ENCODE peak calls at places on chromosome 15, in five cellular contexts. One of them, this sample, is unnamed.

GRCh38 chr15:49742381-49742780 is 121.5 kb downstream of the DTWD1 start:
- DNase-seq in ovary: no peak
- DNase-seq in testis: no peak
- DNase-seq in HepG2: no peak
- DNase-seq in Peyer's patch: no peak
- DNase-seq in this sample: no peak

GRCh38 chr15:94252906-94253305 is 21.5 kb downstream of the MCTP2 start:
- DNase-seq in HepG2: no peak
- DNase-seq in testis: no peak
- DNase-seq in Peyer's patch: no peak
- DNase-seq in ovary: no peak
- DNase-seq in this sample: no peak

GRCh38 chr15:71716990-71717389 is 93.4 kb upstream of the NR2E3 start:
- DNase-seq in HepG2: no peak
- DNase-seq in testis: no peak
- DNase-seq in Peyer's patch: no peak
- DNase-seq in ovary: no peak
- DNase-seq in this sample: no peak

GRCh38 chr15:88563638-88564037 is 17.2 kb upstream of the DET1 start:
- DNase-seq in Peyer's patch: no peak
- DNase-seq in ovary: no peak
- DNase-seq in testis: no peak
- DNase-seq in HepG2: no peak
- DNase-seq in this sample: no peak

GRCh38 chr15:50256188-50257041 is 9.1 kb downstream of the HDC start:
- DNase-seq in ovary: no peak
- DNase-seq in HepG2: no peak
- DNase-seq in Peyer's patch: no peak
- DNase-seq in testis: no peak
- DNase-seq in this sample: no peak

GRCh38 chr15:70165811-70166284 is 68.1 kb upstream of the TLE3 start:
- DNase-seq in testis: no peak
- DNase-seq in HepG2: no peak
- DNase-seq in Peyer's patch: no peak
- DNase-seq in ovary: peak; percentile 46
- DNase-seq in this sample: peak; percentile 91

GRCh38 chr15:90519688-90520087 is 10.0 kb upstream of the CRTC3 start:
- DNase-seq in ovary: no peak
- DNase-seq in testis: no peak
- DNase-seq in HepG2: no peak
- DNase-seq in Peyer's patch: no peak
- DNase-seq in this sample: no peak

GRCh38 chr15:50135123-50135541 is 16.1 kb upstream of the ATP8B4 start:
- DNase-seq in HepG2: no peak
- DNase-seq in testis: no peak
- DNase-seq in Peyer's patch: no peak
- DNase-seq in ovary: no peak
- DNase-seq in this sample: no peak

GRCh38 chr15:31398677-31399260 is 72.1 kb downstream of the KLF13 start:
- DNase-seq in ovary: no peak
- DNase-seq in HepG2: peak; percentile 24
- DNase-seq in Peyer's patch: no peak
- DNase-seq in testis: no peak
- DNase-seq in this sample: no peak

GRCh38 chr15:68512578-68512977 is 66.2 kb upstream of the CORO2B start:
- DNase-seq in testis: no peak
- DNase-seq in Peyer's patch: no peak
- DNase-seq in ovary: no peak
- DNase-seq in HepG2: no peak
- DNase-seq in this sample: no peak

GRCh38 chr15:73414876-73415275 is 28.1 kb upstream of the REC114 start:
- DNase-seq in Peyer's patch: no peak
- DNase-seq in HepG2: no peak
- DNase-seq in testis: no peak
- DNase-seq in ovary: no peak
- DNase-seq in this sample: no peak

GRCh38 chr15:36483409-36483808 is 96.0 kb upstream of the CDIN1 start:
- DNase-seq in HepG2: no peak
- DNase-seq in ovary: no peak
- DNase-seq in testis: no peak
- DNase-seq in Peyer's patch: no peak
- DNase-seq in this sample: no peak

GRCh38 chr15:90300988-90301715 is 35.7 kb downstream of the NGRN start:
- DNase-seq in ovary: peak; percentile 55
- DNase-seq in HepG2: peak; percentile 58
- DNase-seq in Peyer's patch: peak; percentile 42
- DNase-seq in testis: peak; percentile 80
- DNase-seq in this sample: peak; percentile 74

GRCh38 chr15:22902046-22902445 is 63.6 kb downstream of the NIPA2 start:
- DNase-seq in ovary: no peak
- DNase-seq in HepG2: no peak
- DNase-seq in Peyer's patch: no peak
- DNase-seq in testis: no peak
- DNase-seq in this sample: no peak

GRCh38 chr15:85296615-85297402 is 83.6 kb upstream of the AKAP13 start:
- DNase-seq in HepG2: peak; percentile 75
- DNase-seq in Peyer's patch: peak; percentile 77
- DNase-seq in ovary: peak; percentile 68
- DNase-seq in testis: peak; percentile 83
- DNase-seq in this sample: peak; percentile 68

GRCh38 chr15:38072507-38073277 is 138.3 kb downstream of the TMCO5A start:
- DNase-seq in testis: peak; percentile 78
- DNase-seq in ovary: peak; percentile 67
- DNase-seq in Peyer's patch: peak; percentile 25
- DNase-seq in HepG2: peak; percentile 75
- DNase-seq in this sample: peak; percentile 67
- TF ChIP-seq POLR2A in testis: no peak
- TF ChIP-seq POLR2A in ovary: no peak
- TF ChIP-seq POLR2A in Peyer's patch: no peak
- TF ChIP-seq POLR2A in HepG2: peak; percentile 47
- TF ChIP-seq POLR2A in this sample: no peak

GRCh38 chr15:98855067-98855814 is 152.4 kb downstream of the PGPEP1L start:
- DNase-seq in HepG2: no peak
- DNase-seq in ovary: no peak
- DNase-seq in Peyer's patch: no peak
- DNase-seq in testis: no peak
- DNase-seq in this sample: no peak
- TF ChIP-seq CTCF in HepG2: no peak
- TF ChIP-seq CTCF in ovary: no peak
- TF ChIP-seq CTCF in Peyer's patch: no peak
- TF ChIP-seq CTCF in testis: no peak
- TF ChIP-seq CTCF in this sample: no peak

GRCh38 chr15:74543043-74543422 is 2.0 kb downstream of the ARID3B start:
- DNase-seq in ovary: no peak
- DNase-seq in testis: no peak
- DNase-seq in HepG2: no peak
- DNase-seq in Peyer's patch: no peak
- DNase-seq in this sample: no peak

GRCh38 chr15:74543583-74543982 is 2.6 kb downstream of the ARID3B start:
- DNase-seq in Peyer's patch: no peak
- DNase-seq in HepG2: no peak
- DNase-seq in ovary: no peak
- DNase-seq in testis: no peak
- DNase-seq in this sample: no peak

GRCh38 chr15:74542192-74543042 is 1.4 kb downstream of the ARID3B start:
- DNase-seq in testis: no peak
- DNase-seq in Peyer's patch: no peak
- DNase-seq in ovary: no peak
- DNase-seq in HepG2: no peak
- DNase-seq in this sample: no peak

GRCh38 chr15:74545776-74546656 is 5.0 kb downstream of the ARID3B start:
- DNase-seq in HepG2: peak; percentile 93
- DNase-seq in testis: peak; percentile 98
- DNase-seq in ovary: peak; percentile 99
- DNase-seq in Peyer's patch: peak; percentile 78
- DNase-seq in this sample: peak; percentile 99

GRCh38 chr15:74545061-74545460 is 4.0 kb downstream of the ARID3B start:
- DNase-seq in testis: no peak
- DNase-seq in ovary: no peak
- DNase-seq in Peyer's patch: no peak
- DNase-seq in HepG2: no peak
- DNase-seq in this sample: no peak
- H3K4me1 ChIP-seq in testis: peaks cover 24% of the 10 kb centered on the region
- H3K4me1 ChIP-seq in ovary: peaks cover 6% of the 10 kb centered on the region
- H3K4me1 ChIP-seq in Peyer's patch: peaks cover 6% of the 10 kb centered on the region
- H3K4me1 ChIP-seq in HepG2: peaks cover 37% of the 10 kb centered on the region
- H3K4me1 ChIP-seq in this sample: peaks cover 15% of the 10 kb centered on the region

DNA sequence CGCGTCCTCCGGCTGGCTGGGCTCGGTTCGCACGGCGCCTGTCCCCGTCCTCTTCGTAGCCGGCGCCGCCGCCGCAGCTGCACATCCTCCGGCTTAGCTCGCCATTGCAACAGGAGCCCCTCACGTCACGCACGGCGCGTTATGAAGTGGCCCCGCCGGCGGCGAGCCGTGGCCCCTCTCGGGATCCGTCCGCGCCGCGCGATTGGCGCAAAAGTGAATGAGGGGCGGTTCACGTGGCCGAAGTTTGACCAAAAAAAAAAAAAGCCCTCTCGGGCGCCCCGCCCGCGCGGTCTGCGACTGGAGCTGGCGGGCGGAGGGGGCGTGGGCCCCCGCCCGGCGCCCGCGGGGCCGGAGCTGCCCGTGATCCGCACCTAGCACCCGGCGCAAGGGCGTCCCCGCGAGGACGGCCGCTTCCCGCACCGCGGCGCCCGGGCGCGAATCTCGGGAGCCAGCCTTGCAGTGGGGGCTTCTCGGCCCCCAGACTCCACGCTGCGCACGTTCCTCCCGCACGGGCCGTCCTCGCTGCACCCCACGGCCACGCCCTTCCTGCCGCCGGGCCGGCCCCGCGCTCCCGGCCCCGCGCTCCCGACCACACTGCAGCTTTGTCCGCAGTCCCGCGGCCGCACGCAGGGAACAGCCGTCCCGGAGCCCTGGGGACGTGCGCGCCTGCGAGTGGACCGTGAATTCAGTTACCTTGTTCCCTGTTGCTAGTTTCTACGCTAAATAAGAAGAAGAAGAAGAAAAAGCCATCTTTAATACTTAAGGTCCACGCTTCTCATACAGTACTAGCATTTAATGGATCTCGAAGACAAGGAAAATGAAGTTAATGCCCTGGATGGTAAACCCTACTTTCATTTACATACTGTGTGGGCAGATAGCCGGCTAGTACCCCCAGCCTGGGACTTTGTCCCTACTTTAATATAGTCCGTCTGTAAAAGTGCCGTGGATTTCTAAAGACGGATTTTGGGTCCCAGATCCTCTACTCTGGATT is at the start of gene CHSY1:
- DNase-seq in testis: peak; percentile 95
- DNase-seq in ovary: peak; percentile 96
- DNase-seq in Peyer's patch: peak; percentile 89
- DNase-seq in HepG2: peak; percentile 67
- DNase-seq in this sample: peak; percentile 88
- TF ChIP-seq POLR2A in testis: peak; percentile 66
- TF ChIP-seq POLR2A in ovary: peak; percentile 97
- TF ChIP-seq POLR2A in Peyer's patch: peak; percentile 67
- TF ChIP-seq POLR2A in HepG2: peak; percentile 35
- TF ChIP-seq POLR2A in this sample: peak; percentile 68

DNA sequence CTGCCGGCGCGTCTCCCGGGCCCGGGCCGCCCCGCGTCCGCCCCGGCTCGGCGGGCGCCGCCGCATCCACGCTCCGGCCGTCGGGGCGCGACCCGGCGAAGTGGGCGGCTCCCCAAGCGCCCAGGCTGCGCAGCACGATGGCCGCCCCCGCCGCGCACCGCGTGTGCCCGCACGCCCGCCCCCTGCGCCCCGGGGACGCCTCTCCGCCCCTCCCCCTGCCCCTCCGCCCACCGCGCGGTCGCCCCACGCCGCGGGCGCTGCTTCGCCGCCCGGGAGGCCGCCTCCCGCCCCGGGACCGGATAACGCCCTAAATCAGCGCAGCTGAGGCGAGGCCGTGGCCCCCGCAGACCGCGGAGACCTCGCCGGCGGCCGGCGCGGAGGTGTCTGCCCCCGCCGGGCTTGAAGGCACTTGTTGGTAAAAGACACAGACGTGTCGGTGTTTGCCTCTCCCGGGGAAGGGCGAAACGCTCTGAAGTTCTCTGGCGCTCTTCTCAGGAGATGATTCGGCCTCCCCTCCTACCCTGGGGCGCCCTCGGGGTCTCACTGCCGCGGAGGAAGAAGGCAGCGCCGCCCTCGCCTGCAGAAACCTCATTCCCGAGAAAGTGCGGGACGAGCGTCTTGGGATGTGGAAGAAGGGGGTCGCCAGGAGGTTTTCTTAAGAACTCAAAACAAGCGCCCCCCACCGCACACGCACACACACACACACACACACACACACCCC is at the start of gene BNC1:
- DNase-seq in HepG2: no peak
- DNase-seq in ovary: no peak
- DNase-seq in testis: peak; percentile 32
- DNase-seq in Peyer's patch: no peak
- DNase-seq in this sample: no peak
- TF ChIP-seq CTCF in HepG2: no peak
- TF ChIP-seq CTCF in ovary: no peak
- TF ChIP-seq CTCF in testis: no peak
- TF ChIP-seq CTCF in Peyer's patch: no peak
- TF ChIP-seq CTCF in this sample: no peak

GRCh38 chr15:58987036-58987435 is 427 bp upstream of the RNF111 start:
- DNase-seq in HepG2: peak; percentile 3
- DNase-seq in ovary: no peak
- DNase-seq in Peyer's patch: no peak
- DNase-seq in testis: no peak
- DNase-seq in this sample: no peak
- H3K4me1 ChIP-seq in HepG2: peaks cover 37% of the 10 kb centered on the region
- H3K4me1 ChIP-seq in ovary: no peaks in the 10 kb centered on the region
- H3K4me1 ChIP-seq in Peyer's patch: peaks cover 14% of the 10 kb centered on the region
- H3K4me1 ChIP-seq in testis: peaks cover 3% of the 10 kb centered on the region
- H3K4me1 ChIP-seq in this sample: peaks cover 12% of the 10 kb centered on the region

DNA sequence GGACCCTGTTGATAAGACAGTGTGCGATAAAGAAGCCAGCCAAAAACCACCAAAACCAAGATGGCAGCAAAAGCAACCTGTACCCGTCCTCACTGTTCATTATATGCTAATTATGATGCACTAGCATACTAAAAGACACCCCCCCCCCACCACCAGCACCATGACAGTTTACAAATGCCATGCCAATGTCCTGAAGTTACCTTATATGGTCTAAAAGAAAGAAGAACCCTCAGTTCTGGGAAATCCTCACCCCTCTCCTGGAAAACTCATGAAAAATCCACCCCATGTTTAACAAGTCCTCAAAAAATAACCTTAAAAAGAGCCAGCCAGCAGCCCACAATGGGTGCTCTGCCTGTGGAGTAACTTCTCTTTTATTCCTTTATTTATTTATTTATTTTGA is 48.4 kb upstream of the ZNF280D start:
- DNase-seq in Peyer's patch: no peak
- DNase-seq in testis: no peak
- DNase-seq in HepG2: no peak
- DNase-seq in ovary: no peak
- DNase-seq in this sample: no peak
- TF ChIP-seq POLR2A in Peyer's patch: no peak
- TF ChIP-seq POLR2A in testis: no peak
- TF ChIP-seq POLR2A in HepG2: no peak
- TF ChIP-seq POLR2A in ovary: no peak
- TF ChIP-seq POLR2A in this sample: no peak